ENCODE peak calls at places on chromosomes 5 and 9, in six cellular contexts. W is activated CD4-positive, CD25-positive, alpha-beta regulatory T cell; I is cardiac fibroblast; A is NCI-H524 treated with DMSO at 0.1 percent for 48 hours; J is MV-4-11; P is HS-5. R is an unnamed sample.

GRCh38 chr5:180630426-180630825 is 19.0 kb downstream of the FLT4 start:
- DNase-seq in A (no peak), J (no peak), W (no peak), P (no peak), I (no peak), R (no peak)

GRCh38 chr9:134492721-134493470 is 148.7 kb upstream of the COL5A1 start:
- DNase-seq in J (no peak), I (no peak), A (peak; percentile 16), P (no peak), W (no peak), R (no peak)

GRCh38 chr5:135018457-135018856 is 15.6 kb downstream of the PITX1 start:
- DNase-seq in I (no peak), A (no peak), P (no peak), W (no peak), J (no peak), R (no peak)

GRCh38 chr5:169701910-169702451 is 64.9 kb downstream of the DOCK2 start:
- DNase-seq in J (no peak), A (peak; percentile 17), I (peak; percentile 73), W (no peak), P (peak; percentile 49), R (no peak)

GRCh38 chr9:37944671-37945481 is 40.9 kb upstream of the SLC25A51 start:
- DNase-seq in P (no peak), A (no peak), I (peak; percentile 62), W (no peak), J (no peak), R (peak; percentile 37)

GRCh38 chr5:136750507-136750906 is 385.2 kb upstream of the TRPC7 start:
- DNase-seq in I (no peak), A (no peak), P (no peak), W (no peak), J (no peak), R (no peak)

GRCh38 chr9:75229605-75230332 is 141.5 kb downstream of the OSTF1 start:
- DNase-seq in J (no peak), P (no peak), W (no peak), A (no peak), I (peak; percentile 27), R (no peak)

GRCh38 chr5:62684310-62684709 is 105.7 kb downstream of the LRRC70 start:
- DNase-seq in J (no peak), W (no peak), A (no peak), I (no peak), P (no peak), R (no peak)

GRCh38 chr9:113269355-113269754 is 6.0 kb downstream of the CDC26 start:
- DNase-seq in I (no peak), J (no peak), W (no peak), P (no peak), A (no peak), R (no peak)

GRCh38 chr9:125483697-125484096 is 222.1 kb downstream of the GAPVD1 start:
- DNase-seq in I (no peak), A (no peak), P (no peak), W (no peak), J (no peak), R (no peak)

GRCh38 chr9:123335227-123335985 is 20.6 kb upstream of the CRB2 start:
- DNase-seq in I (peak; percentile 73), J (no peak), P (no peak), A (no peak), W (no peak), R (no peak)

GRCh38 chr9:78115073-78115472 is 83.5 kb upstream of the GNAQ start:
- DNase-seq in A (no peak), P (no peak), J (peak; percentile 42), W (no peak), I (no peak), R (no peak)

R was measured in 8988T.